ENCODE peak calls at places on chromosomes 16 and 17, in ten cellular contexts. G is lower leg skin, R is psoas muscle, Q is mucosa of descending colon, N is ovary, V is IMR-90, S is transverse colon, J is Caco-2, E is heart right ventricle, H is MM.1S. L is an unnamed sample.

GRCh38 chr17:68868708-68869107 is 86.5 kb downstream of the ABCA8 start:
- DNase-seq in Q (no peak), S (no peak), R (no peak), J (no peak), V (peak; percentile 31), N (no peak), E (no peak), H (no peak), G (no peak), L (no peak)

GRCh38 chr16:75280331-75280804 is 28.9 kb upstream of the BCAR1 start:
- DNase-seq in N (no peak), R (no peak), V (no peak), S (no peak), Q (no peak), G (no peak), J (no peak), H (no peak), E (no peak), L (no peak)

GRCh38 chr17:32551186-32551955 is 64.6 kb downstream of the CDK5R1 start:
- DNase-seq in Q (no peak), R (no peak), N (no peak), G (no peak), E (no peak), J (no peak), H (peak; percentile 67), V (peak; percentile 50), S (no peak), L (no peak)

GRCh38 chr17:79024901-79025737 is 1.1 kb downstream of the C1QTNF1 start:
- DNase-seq in Q (peak; percentile 67), H (no peak), S (peak; percentile 51), J (no peak), G (no peak), N (peak; percentile 60), V (no peak), E (peak; percentile 75), R (peak; percentile 85), L (no peak)

GRCh38 chr17:49703557-49704277 is 4.0 kb downstream of the SLC35B1 start:
- DNase-seq in E (no peak), S (peak; percentile 16), V (peak; percentile 39), N (no peak), J (peak; percentile 78), H (peak; percentile 35), Q (no peak), R (no peak), G (no peak), L (peak; percentile 46)

GRCh38 chr16:49756971-49757743 is 98.8 kb downstream of the ZNF423 start:
- DNase-seq in E (no peak), J (no peak), H (no peak), V (no peak), Q (no peak), N (no peak), S (no peak), G (no peak), R (no peak), L (no peak)

GRCh38 chr16:57944961-57945739 is 25.8 kb downstream of the CNGB1 start:
- DNase-seq in H (no peak), Q (no peak), R (no peak), J (no peak), S (no peak), E (no peak), V (no peak), G (no peak), N (no peak), L (no peak)

GRCh38 chr17:42584880-42585279 is 7.4 kb upstream of the PSMC3IP start:
- DNase-seq in J (no peak), Q (no peak), R (no peak), H (no peak), N (peak; percentile 19), S (no peak), V (no peak), G (no peak), E (no peak), L (no peak)

GRCh38 chr17:7523033-7523432 is 25.8 kb upstream of the TNFSF12 start:
- DNase-seq in J (no peak), E (no peak), S (peak; percentile 31), Q (no peak), G (no peak), H (peak; percentile 8), V (no peak), N (peak; percentile 33), R (no peak), L (no peak)

GRCh38 chr17:21530311-21530710 is 154.2 kb downstream of the KCNJ12 start:
- DNase-seq in N (no peak), V (no peak), R (no peak), E (no peak), J (no peak), H (no peak), S (no peak), G (no peak), Q (no peak), L (no peak)

DNA sequence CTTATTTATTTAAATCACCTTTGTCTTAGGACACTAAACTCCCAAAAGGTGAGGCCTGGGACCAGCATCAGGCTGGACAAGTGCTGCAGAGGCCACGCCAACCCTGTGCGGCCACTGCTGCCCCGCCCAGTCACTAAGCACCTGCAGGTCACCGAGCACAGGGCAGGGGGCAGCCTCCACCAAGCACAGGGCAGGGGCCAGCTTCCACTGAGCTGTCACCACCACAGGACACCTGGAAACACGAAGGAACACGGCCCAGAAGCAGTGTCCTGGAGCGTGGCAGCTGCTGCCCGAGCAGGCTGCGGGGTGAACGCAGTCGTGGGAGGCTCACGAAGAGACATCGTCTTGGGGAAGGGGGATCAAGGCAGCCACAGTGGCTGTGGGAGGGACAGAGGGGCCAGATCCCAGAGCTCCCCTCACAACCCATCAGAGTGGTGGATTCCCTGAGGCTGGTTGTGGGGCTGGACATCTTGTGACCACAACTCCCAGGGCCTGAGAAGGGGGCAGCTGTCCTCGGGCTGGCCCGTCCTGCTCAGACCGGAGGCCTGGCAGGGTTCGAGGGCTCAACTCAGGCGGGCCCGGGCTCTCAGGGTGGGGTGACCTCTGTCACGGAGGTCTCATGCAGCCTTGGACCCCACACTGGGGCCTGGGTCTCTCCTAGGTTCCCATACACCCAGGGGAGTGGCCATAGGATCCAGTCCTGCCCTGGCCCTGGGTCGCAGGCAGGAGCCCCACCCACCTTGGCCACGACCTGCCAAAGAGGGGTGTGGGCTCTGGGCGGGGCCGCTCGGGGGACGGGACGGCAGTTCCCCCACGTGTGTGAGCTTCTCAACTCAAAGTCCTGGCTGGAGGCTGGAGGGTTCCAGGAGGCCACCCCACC is 18.7 kb downstream of the RAB40B start:
- DNase-seq in E (no peak), V (no peak), H (no peak), G (no peak), Q (peak; percentile 84), J (peak; percentile 35), R (no peak), N (no peak), S (peak; percentile 68), L (no peak)
- TF ChIP-seq CTCF in E (no peak), V (no peak), H (no peak), G (no peak), Q (no peak), J (peak; percentile 40), R (no peak), N (no peak), S (no peak), L (no peak)

GRCh38 chr17:80476877-80477646 is 655 bp upstream of the NPTX1 start:
- DNase-seq in V (no peak), N (no peak), E (no peak), S (no peak), R (no peak), Q (no peak), J (peak; percentile 51), G (no peak), H (no peak), L (no peak)
- H3K4me3 ChIP-seq in V (peak overlapping the region; percentile 16), N (peak overlapping the region; percentile 26), E (peak overlapping the region; percentile 27), S (peak overlapping the region; percentile 50), R (peak overlapping the region; percentile 64), Q (no peak overlapping the region), J (peak overlapping the region; percentile 32), G (peak overlapping the region; percentile 8), H (no peak overlapping the region), L (no peak overlapping the region)

GRCh38 chr17:82076785-82077591 is 11.4 kb upstream of the DUS1L start:
- DNase-seq in S (no peak), J (no peak), V (no peak), G (no peak), R (peak; percentile 56), N (no peak), E (no peak), Q (no peak), H (no peak), L (no peak)
- TF ChIP-seq CTCF in S (no peak), J (no peak), V (no peak), G (no peak), R (no peak), N (no peak), E (no peak), Q (no peak), H (no peak), L (no peak)

GRCh38 chr17:19905514-19905913 is 37.8 kb upstream of the ULK2 start:
- DNase-seq in N (no peak), V (no peak), Q (no peak), G (no peak), S (no peak), H (no peak), R (no peak), E (no peak), J (no peak), L (no peak)

GRCh38 chr17:19900809-19901208 is 33.1 kb upstream of the ULK2 start:
- DNase-seq in R (no peak), Q (no peak), N (no peak), S (no peak), E (no peak), H (no peak), G (no peak), V (no peak), J (no peak), L (no peak)

GRCh38 chr17:19904924-19905323 is 37.2 kb upstream of the ULK2 start:
- DNase-seq in S (peak; percentile 24), J (no peak), V (no peak), H (no peak), E (peak; percentile 37), R (no peak), Q (peak; percentile 30), G (peak; percentile 37), N (no peak), L (no peak)

DNA sequence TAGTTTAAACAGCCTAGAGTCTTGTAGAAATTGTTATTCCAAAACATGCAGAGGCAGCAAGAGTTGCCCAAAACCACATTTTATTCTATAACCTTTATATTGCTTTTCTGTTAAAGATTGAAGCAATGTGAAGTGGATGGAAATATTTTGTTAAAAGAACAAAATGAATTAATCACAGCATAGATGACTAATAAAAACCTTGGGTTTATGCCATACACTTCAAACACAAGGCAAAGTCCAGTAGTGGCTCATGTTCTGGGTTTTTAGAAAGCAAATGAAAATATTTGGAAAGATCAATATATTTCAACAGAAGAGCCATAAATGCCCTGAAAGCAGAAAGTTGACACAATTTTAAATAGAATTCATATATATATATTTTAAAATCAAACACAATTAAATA is 36.7 kb upstream of the ULK2 start:
- DNase-seq in N (no peak), Q (no peak), E (no peak), R (no peak), J (no peak), S (no peak), G (no peak), H (no peak), V (peak; percentile 60), L (no peak)
- H3K4me3 ChIP-seq in N (no peak overlapping the region), Q (no peak overlapping the region), E (no peak overlapping the region), R (no peak overlapping the region), J (no peak overlapping the region), S (no peak overlapping the region), G (no peak overlapping the region), H (no peak overlapping the region), V (no peak overlapping the region), L (no peak overlapping the region)

DNA sequence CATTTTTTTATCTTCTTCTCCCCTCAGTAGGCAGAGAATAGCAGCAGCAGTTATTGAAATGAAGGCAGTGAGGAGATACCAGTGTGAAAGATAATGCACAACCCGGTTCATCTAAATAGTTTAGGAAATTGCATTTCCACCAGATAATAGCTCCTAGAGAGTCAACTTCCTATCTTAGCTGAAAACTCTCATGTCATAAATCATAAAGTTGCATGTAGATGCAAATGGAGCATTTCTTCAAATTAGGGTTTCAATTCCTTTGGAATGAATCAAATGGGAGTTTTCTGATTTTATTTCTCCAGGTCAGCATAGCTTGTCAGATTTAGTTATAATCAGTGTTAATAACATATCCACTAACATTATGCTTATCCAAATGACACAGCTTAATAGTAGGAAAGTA is 335.3 kb downstream of the CNTNAP4 start:
- DNase-seq in V (no peak), Q (no peak), S (no peak), N (no peak), H (no peak), J (no peak), E (no peak), G (no peak), R (no peak), L (no peak)
- TF ChIP-seq CTCF in V (no peak), Q (no peak), S (no peak), N (no peak), H (no peak), J (no peak), E (no peak), G (no peak), R (no peak), L (no peak)